ENCODE peak calls at places on chromosomes 6 and 20, in seven cellular contexts. L, C, R, W, O, M and T are unnamed samples.

GRCh38 chr6:109094351-109095035 is at the start of gene SESN1:
- DNase-seq in M (peak), W (peak), R (peak), C (peak), L (peak), O (peak), T (peak)

GRCh38 chr6:160428069-160428430 is 79.9 kb downstream of the SLC22A3 start:
- DNase-seq in R (peak), W (no peak), L (no peak), M (no peak), C (no peak), O (no peak), T (no peak)

GRCh38 chr6:32785781-32786533 is 22.6 kb upstream of the HLA-DQB2 start:
- DNase-seq in R (peak), C (no peak), M (no peak), L (no peak), W (peak), O (no peak), T (no peak)

GRCh38 chr20:48180637-48181036 is 395.4 kb upstream of the SULF2 start:
- DNase-seq in L (no peak), R (peak), O (no peak), W (no peak), C (no peak), M (no peak), T (no peak)

GRCh38 chr20:62487-62886 is 25.0 kb upstream of the DEFB125 start:
- DNase-seq in O (no peak), M (no peak), L (no peak), W (no peak), R (no peak), C (no peak), T (no peak)

GRCh38 chr6:11722805-11723631 is 55.6 kb downstream of the ADTRP start:
- DNase-seq in W (no peak), O (no peak), R (no peak), C (no peak), L (no peak), M (no peak), T (no peak)

GRCh38 chr6:117025310-117025709 is 148.3 kb downstream of the RFX6 start:
- DNase-seq in W (no peak), L (no peak), R (no peak), O (no peak), C (no peak), M (no peak), T (no peak)

GRCh38 chr6:130148181-130148580 is 74.6 kb downstream of the SAMD3 start:
- DNase-seq in M (no peak), R (no peak), O (no peak), W (no peak), L (no peak), C (no peak), T (no peak)

GRCh38 chr20:39661833-39662232 is 699.7 kb downstream of the DHX35 start:
- DNase-seq in L (no peak), C (no peak), M (no peak), W (no peak), R (peak), O (no peak), T (no peak)

GRCh38 chr6:38876470-38876869 is 161.4 kb downstream of the DNAH8 start:
- DNase-seq in R (no peak), M (no peak), W (no peak), L (no peak), C (no peak), O (peak), T (no peak)

GRCh38 chr6:164998297-164998696 is 311.1 kb downstream of the C6orf118 start:
- DNase-seq in C (no peak), O (no peak), W (no peak), M (no peak), R (no peak), L (no peak), T (no peak)

GRCh38 chr6:133426038-133426437 is 184.9 kb downstream of the EYA4 start:
- DNase-seq in R (no peak), W (no peak), L (no peak), M (no peak), C (no peak), O (no peak), T (no peak)

GRCh38 chr20:47957135-47957534 is 171.9 kb upstream of the SULF2 start:
- DNase-seq in L (no peak), C (no peak), M (no peak), W (no peak), O (no peak), R (no peak), T (no peak)

GRCh38 chr6:30490031-30490876 is 945 bp downstream of the HLA-E start:
- DNase-seq in R (peak), W (no peak), O (peak), L (no peak), C (no peak), M (peak), T (no peak)

GRCh38 chr20:50913976-50914375 is 17.3 kb downstream of the ADNP start:
- DNase-seq in W (no peak), R (peak), O (no peak), L (no peak), M (no peak), C (peak), T (no peak)

GRCh38 chr6:33167374-33168148 is 24.7 kb downstream of the COL11A2 start:
- DNase-seq in R (no peak), M (no peak), O (no peak), L (no peak), W (no peak), C (no peak), T (no peak)

GRCh38 chr6:63597142-63598000 is 25.1 kb downstream of the LOC128125822 start:
- DNase-seq in W (no peak), R (no peak), C (no peak), M (no peak), O (no peak), L (no peak), T (no peak)

GRCh38 chr6:3620937-3621336 is 130.6 kb downstream of the PXDC1 start:
- DNase-seq in R (no peak), L (no peak), M (no peak), O (no peak), W (no peak), C (no peak), T (no peak)

GRCh38 chr6:112366695-112367546 is 19.8 kb downstream of the RFPL4B start:
- DNase-seq in O (no peak), C (no peak), M (no peak), W (no peak), R (no peak), L (no peak), T (no peak)

GRCh38 chr20:61121661-61122060 is 130.4 kb upstream of the CDH4 start:
- DNase-seq in M (no peak), L (no peak), C (no peak), W (no peak), R (no peak), O (no peak), T (no peak)

GRCh38 chr6:579339-579738 is 77.6 kb downstream of the HUS1B start:
- DNase-seq in C (no peak), R (peak), L (no peak), W (no peak), M (no peak), O (no peak), T (no peak)

GRCh38 chr6:42131531-42131930 is 10.9 kb downstream of the C6orf132 start:
- DNase-seq in O (no peak), C (no peak), L (no peak), M (no peak), W (no peak), R (no peak), T (no peak)

GRCh38 chr20:3183896-3184295 is 10.5 kb upstream of the LZTS3 start:
- DNase-seq in R (no peak), O (no peak), L (no peak), C (no peak), M (no peak), W (no peak), T (no peak)
- TF ChIP-seq CTCF in R (no peak), O (no peak), L (no peak), C (no peak), M (no peak), W (no peak), T (no peak)

DNA sequence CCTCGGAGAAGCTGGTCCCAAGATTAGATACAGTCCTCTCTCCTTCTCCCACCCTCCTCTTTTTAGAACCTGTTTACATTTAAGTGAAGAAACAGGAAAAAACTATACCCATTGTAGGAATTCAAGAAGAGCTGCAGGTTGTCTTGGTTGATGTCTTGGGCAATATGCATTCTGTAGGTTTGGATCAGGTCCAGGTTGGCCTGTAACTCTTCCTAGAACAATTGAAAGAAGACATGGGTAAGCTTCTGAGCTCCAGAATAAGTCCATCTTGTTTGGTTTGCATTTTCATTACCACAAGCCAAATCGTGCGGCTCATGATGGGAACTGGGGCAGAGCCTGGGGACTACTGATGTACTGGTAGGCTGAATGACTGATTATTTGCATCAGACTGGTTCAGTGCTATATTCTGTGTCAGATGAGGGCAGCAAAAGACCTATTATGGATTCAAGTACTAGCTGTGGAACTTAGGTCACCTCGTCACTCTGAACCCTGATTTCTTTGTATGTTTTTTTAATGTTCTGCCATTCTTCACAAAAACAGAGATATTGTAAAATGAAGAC is 20.3 kb upstream of the SLA2 start:
- DNase-seq in O (no peak), R (peak), L (no peak), W (no peak), M (no peak), C (no peak), T (no peak)
- TF ChIP-seq CTCF in O (no peak), R (peak), L (no peak), W (no peak), M (no peak), C (no peak), T (no peak)

DNA sequence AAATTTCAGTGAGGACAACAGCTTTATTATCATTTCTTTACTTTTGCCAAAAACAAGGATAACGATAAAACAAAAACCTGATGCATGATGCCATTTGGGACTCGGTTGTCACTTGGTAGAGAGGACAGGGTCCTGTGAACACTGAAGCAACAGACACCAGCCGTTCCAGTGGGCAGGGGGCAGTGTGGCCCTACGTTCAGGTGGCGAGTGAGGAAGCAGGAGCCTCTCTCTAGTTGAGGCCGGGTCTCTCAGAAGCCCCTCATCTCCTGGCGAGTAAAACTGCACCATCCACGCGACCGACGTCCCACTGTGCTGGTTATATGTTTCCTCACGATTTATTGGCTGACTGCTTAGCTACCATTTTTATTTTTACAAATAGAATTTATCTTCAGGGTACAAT is 231.6 kb downstream of the THBS2 start:
- DNase-seq in C (no peak), O (no peak), L (no peak), W (no peak), M (no peak), R (no peak), T (no peak)
- TF ChIP-seq CTCF in C (no peak), O (no peak), L (peak), W (peak), M (no peak), R (no peak), T (no peak)

GRCh38 chr20:17680128-17680835 is 1.8 kb downstream of the RRBP1 start:
- DNase-seq in C (no peak), W (no peak), O (peak), L (no peak), R (peak), M (peak), T (no peak)
- TF ChIP-seq CTCF in C (no peak), W (no peak), O (no peak), L (no peak), R (no peak), M (no peak), T (no peak)

GRCh38 chr6:145453376-145453775 is 281.9 kb downstream of the EPM2A start:
- DNase-seq in W (peak), L (no peak), O (no peak), C (no peak), R (peak), M (no peak), T (no peak)
- TF ChIP-seq CTCF in W (no peak), L (peak), O (peak), C (peak), R (peak), M (no peak), T (no peak)

DNA sequence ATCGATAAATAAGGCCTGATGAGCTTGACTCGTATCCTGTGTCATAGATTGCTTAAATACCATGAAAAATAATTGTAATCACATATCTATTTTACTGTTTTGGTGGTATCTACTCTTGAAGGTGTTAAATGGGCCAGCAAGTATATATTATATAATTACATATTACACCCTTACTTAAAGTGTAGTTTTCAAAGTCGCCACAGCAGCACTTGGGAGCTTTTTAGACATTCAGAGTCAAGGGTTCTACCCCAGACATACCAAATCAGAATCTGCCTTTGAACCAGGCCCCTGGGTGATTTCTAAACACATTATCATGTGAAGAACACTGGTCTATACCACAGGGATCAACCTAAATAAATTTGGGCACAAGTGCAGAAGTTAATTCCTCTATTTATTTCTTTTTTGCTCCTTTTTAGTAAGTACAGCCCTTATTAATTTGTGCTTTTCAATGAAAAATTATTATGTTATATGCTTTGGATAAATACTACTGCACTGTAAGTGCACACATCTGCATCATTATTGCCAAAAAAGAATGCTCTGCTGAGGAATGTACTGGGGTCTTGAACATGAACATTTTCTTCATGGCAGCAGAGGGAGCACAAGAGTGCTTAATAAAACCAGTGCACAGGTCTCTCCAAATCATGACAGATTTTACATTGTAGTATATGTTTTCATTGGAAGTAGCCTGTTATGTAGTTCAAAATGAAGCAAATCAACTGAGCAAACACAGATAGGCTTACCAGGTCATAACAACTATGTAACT is 3.1 kb upstream of the ATXN1 start:
- DNase-seq in R (no peak), L (no peak), W (no peak), M (no peak), O (no peak), C (no peak), T (no peak)
- TF ChIP-seq CTCF in R (peak), L (peak), W (peak), M (peak), O (peak), C (peak), T (no peak)

GRCh38 chr20:11320033-11320432 is 597.7 kb upstream of the BTBD3 start:
- DNase-seq in M (no peak), L (no peak), O (no peak), C (no peak), W (no peak), R (no peak), T (no peak)
- TF ChIP-seq CTCF in M (no peak), L (no peak), O (no peak), C (no peak), W (no peak), R (no peak), T (no peak)

GRCh38 chr20:6178537-6178936 is 55.7 kb upstream of the FERMT1 start:
- DNase-seq in W (peak), R (peak), O (no peak), L (no peak), M (no peak), C (peak), T (no peak)
- TF ChIP-seq CTCF in W (peak), R (peak), O (peak), L (peak), M (no peak), C (peak), T (no peak)